ENCODE peak calls at places on chromosomes 11 and 22, in seven cellular contexts. One of them, this sample, is unnamed.

GRCh38 chr11:120391297-120391696 is 55.1 kb downstream of the ARHGEF12 start:
- DNase-seq in trophoblast cell: no peak
- DNase-seq in H1: no peak
- DNase-seq in neuronal stem cell: peak; percentile 15
- DNase-seq in mesenchymal stem cell: peak; percentile 58
- DNase-seq in H9: no peak
- DNase-seq in IMR-90: no peak
- DNase-seq in this sample: peak; percentile 22

GRCh38 chr11:8011981-8012444 is 24.9 kb downstream of the EIF3F start:
- DNase-seq in mesenchymal stem cell: peak; percentile 86
- DNase-seq in H9: no peak
- DNase-seq in IMR-90: peak; percentile 95
- DNase-seq in trophoblast cell: no peak
- DNase-seq in H1: no peak
- DNase-seq in neuronal stem cell: no peak
- DNase-seq in this sample: no peak

GRCh38 chr22:49780281-49780991 is 47.2 kb downstream of the BRD1 start:
- DNase-seq in mesenchymal stem cell: no peak
- DNase-seq in H1: no peak
- DNase-seq in neuronal stem cell: no peak
- DNase-seq in trophoblast cell: no peak
- DNase-seq in H9: no peak
- DNase-seq in IMR-90: no peak
- DNase-seq in this sample: no peak

GRCh38 chr11:119615003-119615878 is 113.8 kb downstream of the NECTIN1 start:
- DNase-seq in mesenchymal stem cell: peak; percentile 84
- DNase-seq in neuronal stem cell: no peak
- DNase-seq in H9: no peak
- DNase-seq in H1: no peak
- DNase-seq in trophoblast cell: no peak
- DNase-seq in IMR-90: peak; percentile 90
- DNase-seq in this sample: peak; percentile 67

GRCh38 chr11:10455637-10456487 is 798 bp downstream of the AMPD3 start:
- DNase-seq in H1: no peak
- DNase-seq in H9: peak; percentile 66
- DNase-seq in mesenchymal stem cell: peak; percentile 91
- DNase-seq in neuronal stem cell: peak; percentile 21
- DNase-seq in IMR-90: peak; percentile 90
- DNase-seq in trophoblast cell: peak; percentile 68
- DNase-seq in this sample: peak; percentile 89

GRCh38 chr11:29282088-29282487 is 734.7 kb downstream of the KCNA4 start:
- DNase-seq in H1: no peak
- DNase-seq in neuronal stem cell: no peak
- DNase-seq in IMR-90: peak; percentile 99
- DNase-seq in H9: no peak
- DNase-seq in trophoblast cell: no peak
- DNase-seq in mesenchymal stem cell: peak; percentile 92
- DNase-seq in this sample: peak; percentile 44

GRCh38 chr11:72010529-72011233 is 12.0 kb downstream of the IL18BP start:
- DNase-seq in mesenchymal stem cell: no peak
- DNase-seq in H9: no peak
- DNase-seq in IMR-90: no peak
- DNase-seq in H1: no peak
- DNase-seq in neuronal stem cell: no peak
- DNase-seq in trophoblast cell: no peak
- DNase-seq in this sample: no peak

GRCh38 chr22:37369536-37369935 is 57.7 kb downstream of the ELFN2 start:
- DNase-seq in H1: no peak
- DNase-seq in neuronal stem cell: no peak
- DNase-seq in IMR-90: no peak
- DNase-seq in trophoblast cell: no peak
- DNase-seq in H9: no peak
- DNase-seq in mesenchymal stem cell: no peak
- DNase-seq in this sample: no peak

GRCh38 chr22:50678651-50679521 is 6.3 kb downstream of the SHANK3 start:
- DNase-seq in neuronal stem cell: no peak
- DNase-seq in IMR-90: no peak
- DNase-seq in H1: no peak
- DNase-seq in H9: no peak
- DNase-seq in mesenchymal stem cell: no peak
- DNase-seq in trophoblast cell: no peak
- DNase-seq in this sample: no peak

GRCh38 chr11:100329352-100329751 is 357.7 kb upstream of the ARHGAP42 start:
- DNase-seq in trophoblast cell: no peak
- DNase-seq in H9: no peak
- DNase-seq in neuronal stem cell: no peak
- DNase-seq in IMR-90: no peak
- DNase-seq in mesenchymal stem cell: no peak
- DNase-seq in H1: no peak
- DNase-seq in this sample: no peak

GRCh38 chr11:2398664-2399355 is 1.7 kb upstream of the TSSC4 start:
- DNase-seq in trophoblast cell: no peak
- DNase-seq in H1: no peak
- DNase-seq in mesenchymal stem cell: no peak
- DNase-seq in neuronal stem cell: no peak
- DNase-seq in H9: no peak
- DNase-seq in IMR-90: no peak
- DNase-seq in this sample: no peak

GRCh38 chr22:39967103-39967829 is 7.1 kb downstream of the TMA7B start:
- DNase-seq in neuronal stem cell: no peak
- DNase-seq in H1: no peak
- DNase-seq in trophoblast cell: no peak
- DNase-seq in mesenchymal stem cell: no peak
- DNase-seq in IMR-90: peak; percentile 45
- DNase-seq in H9: no peak
- DNase-seq in this sample: no peak

GRCh38 chr22:23242473-23243001 is 62.2 kb downstream of the BCR start:
- DNase-seq in H9: peak; percentile 95
- DNase-seq in IMR-90: peak; percentile 46
- DNase-seq in neuronal stem cell: peak; percentile 62
- DNase-seq in mesenchymal stem cell: peak; percentile 52
- DNase-seq in trophoblast cell: no peak
- DNase-seq in H1: peak; percentile 85
- DNase-seq in this sample: peak; percentile 99

GRCh38 chr22:20186183-20186870 is 35.5 kb upstream of the CCDC188 start:
- DNase-seq in IMR-90: no peak
- DNase-seq in H9: peak; percentile 87
- DNase-seq in mesenchymal stem cell: no peak
- DNase-seq in H1: peak; percentile 61
- DNase-seq in trophoblast cell: no peak
- DNase-seq in neuronal stem cell: no peak
- DNase-seq in this sample: peak; percentile 77

GRCh38 chr11:84498016-84498415 is 1129.1 kb downstream of the DLG2 start:
- DNase-seq in H1: no peak
- DNase-seq in mesenchymal stem cell: peak; percentile 4
- DNase-seq in IMR-90: no peak
- DNase-seq in trophoblast cell: no peak
- DNase-seq in H9: no peak
- DNase-seq in neuronal stem cell: no peak
- DNase-seq in this sample: no peak

GRCh38 chr22:50497093-50497492 is 10.4 kb downstream of the LMF2 start:
- DNase-seq in H9: no peak
- DNase-seq in neuronal stem cell: no peak
- DNase-seq in H1: no peak
- DNase-seq in IMR-90: no peak
- DNase-seq in trophoblast cell: no peak
- DNase-seq in mesenchymal stem cell: no peak
- DNase-seq in this sample: no peak

GRCh38 chr11:130511765-130512164 is 63.3 kb downstream of the ADAMTS15 start:
- DNase-seq in H9: no peak
- DNase-seq in neuronal stem cell: no peak
- DNase-seq in H1: no peak
- DNase-seq in trophoblast cell: no peak
- DNase-seq in mesenchymal stem cell: no peak
- DNase-seq in IMR-90: peak; percentile 29
- DNase-seq in this sample: no peak

GRCh38 chr22:23220485-23221350 is 40.4 kb downstream of the BCR start:
- DNase-seq in H9: no peak
- DNase-seq in trophoblast cell: peak; percentile 79
- DNase-seq in mesenchymal stem cell: no peak
- DNase-seq in IMR-90: peak; percentile 53
- DNase-seq in H1: no peak
- DNase-seq in neuronal stem cell: no peak
- DNase-seq in this sample: no peak

GRCh38 chr22:28988455-28988854 is 73.2 kb downstream of the C22orf31 start:
- DNase-seq in neuronal stem cell: no peak
- DNase-seq in H9: no peak
- DNase-seq in trophoblast cell: no peak
- DNase-seq in IMR-90: no peak
- DNase-seq in mesenchymal stem cell: no peak
- DNase-seq in H1: no peak
- DNase-seq in this sample: no peak

GRCh38 chr11:68337399-68337835 is 25.0 kb downstream of the LRP5 start:
- DNase-seq in trophoblast cell: no peak
- DNase-seq in mesenchymal stem cell: no peak
- DNase-seq in H9: no peak
- DNase-seq in H1: no peak
- DNase-seq in neuronal stem cell: no peak
- DNase-seq in IMR-90: no peak
- DNase-seq in this sample: no peak

GRCh38 chr11:119107538-119108150 is 500 bp downstream of the C2CD2L start:
- DNase-seq in trophoblast cell: no peak
- DNase-seq in mesenchymal stem cell: no peak
- DNase-seq in IMR-90: no peak
- DNase-seq in H1: no peak
- DNase-seq in H9: no peak
- DNase-seq in neuronal stem cell: no peak
- DNase-seq in this sample: no peak

GRCh38 chr22:44709881-44710400 is 7.9 kb downstream of the PRR5 start:
- DNase-seq in H9: no peak
- DNase-seq in H1: no peak
- DNase-seq in trophoblast cell: no peak
- DNase-seq in neuronal stem cell: no peak
- DNase-seq in IMR-90: no peak
- DNase-seq in mesenchymal stem cell: no peak
- DNase-seq in this sample: no peak

GRCh38 chr22:37196539-37197450 is 8.7 kb upstream of the C1QTNF6 start:
- DNase-seq in trophoblast cell: peak; percentile 59
- DNase-seq in IMR-90: peak; percentile 79
- DNase-seq in H1: no peak
- DNase-seq in neuronal stem cell: no peak
- DNase-seq in H9: no peak
- DNase-seq in mesenchymal stem cell: peak; percentile 82
- DNase-seq in this sample: peak; percentile 56

GRCh38 chr22:48855013-48855412 is 972.7 kb downstream of the BRD1 start:
- DNase-seq in IMR-90: no peak
- DNase-seq in H1: no peak
- DNase-seq in H9: no peak
- DNase-seq in trophoblast cell: no peak
- DNase-seq in mesenchymal stem cell: no peak
- DNase-seq in neuronal stem cell: no peak
- DNase-seq in this sample: no peak

GRCh38 chr11:130144721-130145327 is 14.8 kb upstream of the ST14 start:
- DNase-seq in H1: no peak
- DNase-seq in H9: no peak
- DNase-seq in mesenchymal stem cell: peak; percentile 34
- DNase-seq in IMR-90: peak; percentile 20
- DNase-seq in neuronal stem cell: no peak
- DNase-seq in trophoblast cell: no peak
- DNase-seq in this sample: peak; percentile 86

GRCh38 chr11:72786305-72787261 is 7.3 kb downstream of the STARD10 start:
- DNase-seq in H1: no peak
- DNase-seq in H9: no peak
- DNase-seq in IMR-90: no peak
- DNase-seq in trophoblast cell: no peak
- DNase-seq in mesenchymal stem cell: no peak
- DNase-seq in neuronal stem cell: no peak
- DNase-seq in this sample: no peak

GRCh38 chr11:17352925-17353227 is 1.3 kb downstream of the NCR3LG1 start:
- DNase-seq in mesenchymal stem cell: no peak
- DNase-seq in trophoblast cell: no peak
- DNase-seq in H9: peak; percentile 35
- DNase-seq in IMR-90: peak; percentile 34
- DNase-seq in neuronal stem cell: no peak
- DNase-seq in H1: no peak
- DNase-seq in this sample: no peak

GRCh38 chr11:129935723-129936122 is 40.3 kb upstream of the NFRKB start:
- DNase-seq in trophoblast cell: no peak
- DNase-seq in neuronal stem cell: no peak
- DNase-seq in H1: no peak
- DNase-seq in H9: peak; percentile 45
- DNase-seq in IMR-90: no peak
- DNase-seq in mesenchymal stem cell: no peak
- DNase-seq in this sample: peak; percentile 17

GRCh38 chr11:1879941-1880720 is 11.6 kb downstream of the PRR33 start:
- DNase-seq in neuronal stem cell: no peak
- DNase-seq in H1: no peak
- DNase-seq in H9: no peak
- DNase-seq in IMR-90: no peak
- DNase-seq in trophoblast cell: no peak
- DNase-seq in mesenchymal stem cell: peak; percentile 25
- DNase-seq in this sample: no peak

DNA sequence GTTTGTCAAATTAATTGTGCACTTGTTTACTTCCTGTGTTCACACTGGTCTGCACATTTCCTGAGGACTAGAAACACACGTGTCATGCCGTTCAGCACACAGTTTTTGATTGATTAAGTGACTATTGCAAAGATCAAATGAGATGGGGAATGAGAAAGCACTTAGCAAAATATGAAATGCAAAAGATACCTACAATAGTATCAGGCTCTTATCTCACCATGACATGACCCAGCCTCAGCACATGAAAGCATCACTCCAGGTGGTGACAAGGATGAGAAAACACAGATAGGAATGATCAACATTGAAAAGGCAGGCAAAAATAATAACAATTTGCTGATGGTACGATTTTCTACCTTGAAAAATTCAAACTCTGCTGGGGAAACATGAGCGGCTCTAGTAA is 42.1 kb upstream of the TP53I11 start:
- DNase-seq in IMR-90: no peak
- DNase-seq in H1: no peak
- DNase-seq in neuronal stem cell: no peak
- DNase-seq in H9: no peak
- DNase-seq in mesenchymal stem cell: no peak
- DNase-seq in trophoblast cell: no peak
- DNase-seq in this sample: no peak
- H2BK5ac ChIP-seq in IMR-90: no peak overlapping the region
- H2BK5ac ChIP-seq in H1: no peak overlapping the region
- H2BK5ac ChIP-seq in neuronal stem cell: no peak overlapping the region
- H2BK5ac ChIP-seq in H9: no peak overlapping the region
- H2BK5ac ChIP-seq in mesenchymal stem cell: no peak overlapping the region
- H2BK5ac ChIP-seq in trophoblast cell: no peak overlapping the region
- H2BK5ac ChIP-seq in this sample: no peak overlapping the region

GRCh38 chr22:30614879-30615278 is 7.9 kb downstream of the TCN2 start:
- DNase-seq in H9: no peak
- DNase-seq in mesenchymal stem cell: no peak
- DNase-seq in H1: no peak
- DNase-seq in IMR-90: no peak
- DNase-seq in trophoblast cell: no peak
- DNase-seq in neuronal stem cell: no peak
- DNase-seq in this sample: no peak
- H2BK5ac ChIP-seq in H9: no peak overlapping the region
- H2BK5ac ChIP-seq in mesenchymal stem cell: no peak overlapping the region
- H2BK5ac ChIP-seq in H1: no peak overlapping the region
- H2BK5ac ChIP-seq in IMR-90: no peak overlapping the region
- H2BK5ac ChIP-seq in trophoblast cell: no peak overlapping the region
- H2BK5ac ChIP-seq in neuronal stem cell: no peak overlapping the region
- H2BK5ac ChIP-seq in this sample: no peak overlapping the region

GRCh38 chr11:58525037-58525614 is 17.2 kb upstream of the OR5B21 start:
- DNase-seq in trophoblast cell: no peak
- DNase-seq in IMR-90: no peak
- DNase-seq in mesenchymal stem cell: no peak
- DNase-seq in H1: no peak
- DNase-seq in neuronal stem cell: no peak
- DNase-seq in H9: no peak
- DNase-seq in this sample: peak; percentile 32
- H2BK5ac ChIP-seq in trophoblast cell: no peak overlapping the region
- H2BK5ac ChIP-seq in IMR-90: peak overlapping the region; percentile 35
- H2BK5ac ChIP-seq in mesenchymal stem cell: no peak overlapping the region
- H2BK5ac ChIP-seq in H1: no peak overlapping the region
- H2BK5ac ChIP-seq in neuronal stem cell: no peak overlapping the region
- H2BK5ac ChIP-seq in H9: no peak overlapping the region
- H2BK5ac ChIP-seq in this sample: no peak overlapping the region

GRCh38 chr22:26389125-26389524 is 39.9 kb upstream of the ASPHD2 start:
- DNase-seq in mesenchymal stem cell: no peak
- DNase-seq in neuronal stem cell: no peak
- DNase-seq in H1: no peak
- DNase-seq in trophoblast cell: no peak
- DNase-seq in H9: no peak
- DNase-seq in IMR-90: no peak
- DNase-seq in this sample: no peak
- H2BK5ac ChIP-seq in mesenchymal stem cell: no peak overlapping the region
- H2BK5ac ChIP-seq in neuronal stem cell: no peak overlapping the region
- H2BK5ac ChIP-seq in H1: no peak overlapping the region
- H2BK5ac ChIP-seq in trophoblast cell: no peak overlapping the region
- H2BK5ac ChIP-seq in H9: no peak overlapping the region
- H2BK5ac ChIP-seq in IMR-90: no peak overlapping the region
- H2BK5ac ChIP-seq in this sample: no peak overlapping the region